ENCODE peak calls at places on chromosome 15, in six cellular contexts. Z is AG09309, P is WTC11, L is suprapubic skin, Q is B cell, R is GM20000. Y is an unnamed sample.
A peak's percentile ranks its signal among the peaks of the same experiment; 100 is the strongest.

GRCh38 chr15:85116925-85117646 is 135.4 kb downstream of the PDE8A start:
- DNase-seq in P (no peak), R (peak; percentile 42), Q (no peak), Z (no peak), L (no peak), Y (no peak)

GRCh38 chr15:57235865-57236264 is 140.4 kb upstream of the CGNL1 start:
- DNase-seq in P (no peak), R (no peak), Z (no peak), L (no peak), Q (no peak), Y (no peak)

GRCh38 chr15:72982750-72983149 is 69.5 kb upstream of the NEO1 start:
- DNase-seq in L (no peak), Q (no peak), Z (no peak), R (no peak), P (no peak), Y (no peak)

GRCh38 chr15:96142498-96142897 is 188.0 kb upstream of the NR2F2 start:
- DNase-seq in P (no peak), L (no peak), R (no peak), Q (no peak), Z (no peak), Y (no peak)

GRCh38 chr15:98403169-98403568 is 245.2 kb upstream of the IGF1R start:
- DNase-seq in Z (no peak), R (no peak), L (peak; percentile 18), P (no peak), Q (no peak), Y (no peak)

GRCh38 chr15:53203454-53203853 is 413.3 kb upstream of the ONECUT1 start:
- DNase-seq in P (no peak), R (no peak), Z (no peak), L (no peak), Q (no peak), Y (no peak)

GRCh38 chr15:101048191-101049011 is 129.2 kb downstream of the LRRK1 start:
- DNase-seq in Z (no peak), L (peak; percentile 49), Q (no peak), R (no peak), P (no peak), Y (peak; percentile 17)

GRCh38 chr15:25770031-25770430 is 93.1 kb downstream of the ATP10A start:
- DNase-seq in Q (no peak), R (no peak), P (no peak), Z (no peak), L (no peak), Y (no peak)

GRCh38 chr15:100230784-100231183 is 111.0 kb downstream of the ADAMTS17 start:
- DNase-seq in Q (no peak), P (no peak), Z (no peak), R (no peak), L (peak; percentile 49), Y (no peak)

GRCh38 chr15:67820992-67821783 is 4.1 kb upstream of the SKOR1 start:
- DNase-seq in Z (no peak), R (peak; percentile 81), L (no peak), Q (no peak), P (peak; percentile 79), Y (no peak)

GRCh38 chr15:47717036-47717611 is at the start of gene SEMA6D:
- DNase-seq in P (peak; percentile 76), R (peak; percentile 25), Q (no peak), L (peak; percentile 75), Z (peak; percentile 25), Y (no peak)

GRCh38 chr15:45715528-45715927 is 80.7 kb downstream of the SQOR start:
- DNase-seq in L (no peak), Q (no peak), R (no peak), Z (no peak), P (no peak), Y (no peak)

GRCh38 chr15:88833196-88833595 is 30.0 kb downstream of the ACAN start:
- DNase-seq in Z (no peak), R (no peak), L (no peak), Q (no peak), P (no peak), Y (no peak)

GRCh38 chr15:85667491-85668424 is 127.0 kb downstream of the KLHL25 start:
- DNase-seq in L (no peak), P (no peak), Q (no peak), R (peak; percentile 65), Z (peak; percentile 96), Y (no peak)

GRCh38 chr15:73352082-73352481 is 16.7 kb downstream of the HCN4 start:
- DNase-seq in Z (no peak), Q (no peak), L (no peak), R (no peak), P (no peak), Y (no peak)

GRCh38 chr15:66078196-66078928 is 175.2 kb downstream of the MEGF11 start:
- DNase-seq in Z (no peak), P (peak; percentile 34), L (peak; percentile 38), R (no peak), Q (no peak), Y (no peak)

GRCh38 chr15:56077071-56077470 is 83.7 kb upstream of the NEDD4 start:
- DNase-seq in Q (no peak), R (no peak), L (no peak), P (no peak), Z (no peak), Y (no peak)

GRCh38 chr15:54772663-54773062 is 424.1 kb downstream of the RSL24D1 start:
- DNase-seq in Q (no peak), L (no peak), R (no peak), Z (no peak), P (no peak), Y (no peak)

GRCh38 chr15:66505818-66506217 is 692 bp downstream of the ZWILCH start:
- DNase-seq in P (no peak), R (no peak), L (no peak), Q (no peak), Z (no peak), Y (no peak)

GRCh38 chr15:59941612-59942011 is 62.5 kb upstream of the FOXB1 start:
- DNase-seq in R (no peak), Q (no peak), Z (no peak), L (no peak), P (no peak), Y (no peak)

GRCh38 chr15:88900309-88900981 is 5.1 kb upstream of the HAPLN3 start:
- DNase-seq in Z (no peak), P (no peak), Q (no peak), L (no peak), R (no peak), Y (no peak)

GRCh38 chr15:40313531-40314398 is 6.0 kb upstream of the PLCB2 start:
- DNase-seq in Q (no peak), Z (no peak), P (no peak), L (no peak), R (no peak), Y (no peak)

GRCh38 chr15:94670436-94671034 is 439.2 kb downstream of the MCTP2 start:
- DNase-seq in P (no peak), L (no peak), Q (no peak), R (peak; percentile 30), Z (peak; percentile 4), Y (no peak)

GRCh38 chr15:43134157-43134637 is 811 bp downstream of the TMEM62 start:
- DNase-seq in Q (no peak), Z (no peak), R (peak; percentile 35), P (no peak), L (no peak), Y (no peak)

GRCh38 chr15:90892498-90893174 is 8.3 kb downstream of the FES start:
- DNase-seq in Q (no peak), R (no peak), L (no peak), P (no peak), Z (no peak), Y (no peak)

GRCh38 chr15:90892023-90892422 is 7.7 kb downstream of the FES start:
- DNase-seq in L (no peak), Z (no peak), R (no peak), Q (no peak), P (no peak), Y (no peak)

GRCh38 chr15:90891346-90891949 is 7.1 kb downstream of the FES start:
- DNase-seq in L (no peak), P (no peak), Q (no peak), R (no peak), Z (no peak), Y (no peak)

GRCh38 chr15:90893175-90894090 is 9.1 kb downstream of the FES start:
- DNase-seq in P (no peak), Q (no peak), R (no peak), L (no peak), Z (no peak), Y (no peak)

DNA sequence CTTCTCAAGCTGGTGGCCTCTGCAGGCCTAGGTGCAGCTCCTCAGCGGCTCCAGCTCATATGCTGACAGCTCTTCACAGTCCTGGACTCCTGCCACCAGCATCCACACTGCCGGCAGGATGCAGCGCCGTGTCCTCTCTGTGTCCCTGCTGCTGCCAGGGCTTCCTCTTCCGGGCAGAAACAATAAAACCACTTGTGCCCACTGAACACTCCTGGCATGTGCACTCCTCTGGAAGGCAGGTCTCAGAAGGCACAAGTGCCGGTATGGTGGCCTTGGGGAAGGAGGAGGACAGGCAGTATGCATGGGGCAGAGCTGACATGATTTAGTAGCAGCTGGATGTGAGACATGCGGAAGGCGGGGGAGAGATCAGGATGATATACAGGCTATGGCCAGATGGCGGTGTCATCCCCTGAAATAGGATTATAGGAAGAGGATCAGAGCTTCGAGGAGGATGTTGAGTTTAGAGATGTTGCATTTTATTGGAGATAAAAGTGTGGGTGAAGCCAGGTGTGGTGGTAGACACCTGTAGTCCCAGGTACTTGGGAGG is 7.5 kb upstream of the MAN2A2 start:
- DNase-seq in L (no peak), Z (no peak), Q (no peak), R (no peak), P (no peak), Y (no peak)
- TF ChIP-seq CTCF in L (no peak), Z (peak; percentile 9), Q (no peak), R (no peak), P (no peak), Y (no peak)

GRCh38 chr15:28983432-28984311 is 97.9 kb downstream of the APBA2 start:
- DNase-seq in L (no peak), P (peak; percentile 52), R (no peak), Q (no peak), Z (no peak), Y (no peak)
- TF ChIP-seq CTCF in L (no peak), P (peak; percentile 37), R (no peak), Q (no peak), Z (no peak), Y (no peak)

GRCh38 chr15:91022075-91022831 is at the start of gene VPS33B:
- DNase-seq in L (peak; percentile 90), R (peak; percentile 70), Z (peak; percentile 20), P (peak; percentile 82), Q (peak; percentile 83), Y (peak; percentile 64)
- TF ChIP-seq CTCF in L (no peak), R (no peak), Z (no peak), P (no peak), Q (no peak), Y (no peak)

GRCh38 chr15:41577863-41578735 is 19.1 kb downstream of the TYRO3 start:
- DNase-seq in Z (no peak), L (no peak), P (no peak), Q (no peak), R (no peak), Y (no peak)

GRCh38 chr15:41583795-41584194 is 24.8 kb downstream of the TYRO3 start:
- DNase-seq in P (no peak), Q (no peak), R (no peak), Z (no peak), L (no peak), Y (no peak)

GRCh38 chr15:41584636-41585139 is 25.7 kb downstream of the TYRO3 start:
- DNase-seq in Q (no peak), L (no peak), R (no peak), Z (no peak), P (no peak), Y (no peak)

GRCh38 chr15:41578736-41579383 is 19.8 kb downstream of the TYRO3 start:
- DNase-seq in Z (no peak), P (no peak), Q (no peak), R (no peak), L (no peak), Y (no peak)

GRCh38 chr15:41581110-41581509 is 22.1 kb downstream of the TYRO3 start:
- DNase-seq in L (no peak), Z (no peak), P (peak; percentile 63), R (no peak), Q (no peak), Y (no peak)
- TF ChIP-seq CTCF in L (no peak), Z (peak; percentile 31), P (peak; percentile 17), R (no peak), Q (no peak), Y (no peak)